ENCODE peak calls at places on chromosome 5, in four cellular contexts. F, T, P and W are unnamed samples.

GRCh38 chr5:157612071-157612476 is 36.5 kb upstream of the ADAM19 start:
- DNase-seq in T (no peak), P (no peak), F (peak; percentile 48), W (no peak)

GRCh38 chr5:42984307-42984706 is 55.8 kb downstream of the ANXA2R start:
- DNase-seq in P (peak; percentile 30), T (no peak), F (no peak), W (no peak)

GRCh38 chr5:32388429-32389111 is 56.0 kb downstream of the ZFR start:
- DNase-seq in T (no peak), P (peak; percentile 85), F (no peak), W (no peak)

GRCh38 chr5:13566903-13567339 is 377.6 kb downstream of the DNAH5 start:
- DNase-seq in T (no peak), P (peak; percentile 86), F (peak; percentile 41), W (no peak)

GRCh38 chr5:15664961-15665360 is 165.0 kb downstream of the FBXL7 start:
- DNase-seq in F (no peak), P (peak; percentile 44), T (no peak), W (no peak)

GRCh38 chr5:147568710-147569109 is 58.8 kb upstream of the DPYSL3 start:
- DNase-seq in F (no peak), P (no peak), T (no peak), W (no peak)

GRCh38 chr5:143606043-143606752 is 202.7 kb upstream of the NR3C1 start:
- DNase-seq in P (peak; percentile 78), F (no peak), T (no peak), W (no peak)

GRCh38 chr5:16721151-16722102 is 104.6 kb upstream of the RETREG1 start:
- DNase-seq in F (no peak), T (no peak), P (no peak), W (no peak)

GRCh38 chr5:34656001-34656699 is at the start of gene RAI14:
- DNase-seq in T (peak; percentile 57), F (peak; percentile 91), P (peak; percentile 73), W (peak; percentile 91)

GRCh38 chr5:43208658-43209057 is 16.6 kb downstream of the NIM1K start:
- DNase-seq in P (no peak), F (no peak), T (no peak), W (no peak)

GRCh38 chr5:170067574-170068170 is 38.0 kb upstream of the FOXI1 start:
- DNase-seq in P (no peak), T (no peak), F (no peak), W (no peak)

GRCh38 chr5:5069851-5070250 is 70.3 kb upstream of the ADAMTS16 start:
- DNase-seq in F (no peak), T (no peak), P (no peak), W (no peak)

GRCh38 chr5:127040779-127041520 is 10.6 kb upstream of the MARCHF3 start:
- DNase-seq in P (peak; percentile 66), T (no peak), F (no peak), W (no peak)

GRCh38 chr5:169006206-169006605 is 294.7 kb downstream of the SLIT3 start:
- DNase-seq in P (no peak), T (no peak), F (no peak), W (no peak)

GRCh38 chr5:133934822-133935793 is 33.3 kb downstream of the C5orf15 start:
- DNase-seq in P (no peak), F (no peak), T (no peak), W (no peak)